ENCODE peak calls at places on chromosomes 5 and 9, in nine cellular contexts. A, Y, G, M, T, S, F, H and J are unnamed samples.

GRCh38 chr9:86329649-86330048 is 24.6 kb downstream of the TUT7 start:
- DNase-seq in A (no peak), Y (no peak), G (no peak), M (no peak), T (no peak), S (no peak), F (no peak), H (no peak), J (no peak)

GRCh38 chr9:6506571-6506970 is 93.6 kb downstream of the UHRF2 start:
- DNase-seq in A (no peak), Y (no peak), G (no peak), M (no peak), T (no peak), S (no peak), F (no peak), H (no peak), J (no peak)

GRCh38 chr9:84387821-84388220 is 47.3 kb upstream of the SLC28A3 start:
- DNase-seq in A (no peak), Y (no peak), G (no peak), M (no peak), T (no peak), S (no peak), F (no peak), H (no peak), J (no peak)

GRCh38 chr5:16430349-16431089 is 35.1 kb downstream of the ZNF622 start:
- DNase-seq in A (no peak), Y (no peak), G (no peak), M (no peak), T (no peak), S (no peak), F (no peak), H (no peak), J (no peak)

GRCh38 chr9:105884416-105884815 is 190.1 kb downstream of the TMEM38B start:
- DNase-seq in A (no peak), Y (no peak), G (no peak), M (no peak), T (no peak), S (no peak), F (no peak), H (no peak), J (no peak)

GRCh38 chr5:8341416-8341815 is 472.5 kb downstream of the MTRR start:
- DNase-seq in A (no peak), Y (no peak), G (no peak), M (no peak), T (no peak), S (no peak), F (no peak), H (no peak), J (no peak)

GRCh38 chr9:127540664-127541041 is 71.4 kb upstream of the STXBP1 start:
- DNase-seq in A (no peak), Y (no peak), G (no peak), M (no peak), T (no peak), S (peak), F (no peak), H (no peak), J (no peak)

GRCh38 chr5:27130587-27130986 is 92.2 kb upstream of the CDH9 start:
- DNase-seq in A (no peak), Y (no peak), G (no peak), M (no peak), T (no peak), S (no peak), F (no peak), H (no peak), J (no peak)

GRCh38 chr5:56545016-56545415 is 270.3 kb upstream of the MAP3K1 start:
- DNase-seq in A (no peak), Y (no peak), G (no peak), M (no peak), T (no peak), S (no peak), F (no peak), H (no peak), J (no peak)

GRCh38 chr5:158546748-158547147 is 553.0 kb downstream of the EBF1 start:
- DNase-seq in A (no peak), Y (no peak), G (no peak), M (no peak), T (no peak), S (no peak), F (no peak), H (no peak), J (no peak)

GRCh38 chr5:111511174-111512025 is 935 bp downstream of the STARD4 start:
- DNase-seq in A (no peak), Y (no peak), G (no peak), M (peak), T (no peak), S (peak), F (no peak), H (no peak), J (no peak)